ENCODE peak calls at places on chromosomes 3 and 15, in six cellular contexts. One of them, this sample, is unnamed.

GRCh38 chr15:45891766-45892165 is 256.9 kb downstream of the SQOR start:
- DNase-seq in lower leg skin: no peak
- DNase-seq in WERI-Rb-1: no peak
- DNase-seq in astrocyte: no peak
- DNase-seq in body of pancreas: peak; percentile 62
- DNase-seq in neural progenitor cell: no peak
- DNase-seq in this sample: peak; percentile 16

GRCh38 chr3:99418209-99418635 is 220.2 kb upstream of the COL8A1 start:
- DNase-seq in lower leg skin: no peak
- DNase-seq in WERI-Rb-1: no peak
- DNase-seq in astrocyte: no peak
- DNase-seq in body of pancreas: no peak
- DNase-seq in neural progenitor cell: no peak
- DNase-seq in this sample: no peak

GRCh38 chr3:175192536-175192935 is 333.4 kb downstream of the NAALADL2 start:
- DNase-seq in lower leg skin: no peak
- DNase-seq in WERI-Rb-1: no peak
- DNase-seq in astrocyte: peak; percentile 7
- DNase-seq in body of pancreas: no peak
- DNase-seq in neural progenitor cell: no peak
- DNase-seq in this sample: no peak

GRCh38 chr3:174330303-174330702 is 528.8 kb upstream of the NAALADL2 start:
- DNase-seq in lower leg skin: no peak
- DNase-seq in WERI-Rb-1: no peak
- DNase-seq in astrocyte: peak; percentile 93
- DNase-seq in body of pancreas: no peak
- DNase-seq in neural progenitor cell: no peak
- DNase-seq in this sample: no peak

GRCh38 chr3:38283810-38284775 is 2.0 kb downstream of the SLC22A14 start:
- DNase-seq in lower leg skin: peak; percentile 83
- DNase-seq in WERI-Rb-1: no peak
- DNase-seq in astrocyte: peak; percentile 48
- DNase-seq in body of pancreas: no peak
- DNase-seq in neural progenitor cell: no peak
- DNase-seq in this sample: no peak

GRCh38 chr3:188531210-188531609 is 377.3 kb downstream of the LPP start:
- DNase-seq in lower leg skin: no peak
- DNase-seq in WERI-Rb-1: no peak
- DNase-seq in astrocyte: peak; percentile 83
- DNase-seq in body of pancreas: no peak
- DNase-seq in neural progenitor cell: no peak
- DNase-seq in this sample: no peak

GRCh38 chr15:91668370-91668769 is 185.1 kb upstream of the SLCO3A1 start:
- DNase-seq in lower leg skin: no peak
- DNase-seq in WERI-Rb-1: no peak
- DNase-seq in astrocyte: no peak
- DNase-seq in body of pancreas: no peak
- DNase-seq in neural progenitor cell: no peak
- DNase-seq in this sample: no peak

GRCh38 chr15:36737430-36737891 is 158.0 kb downstream of the CDIN1 start:
- DNase-seq in lower leg skin: no peak
- DNase-seq in WERI-Rb-1: no peak
- DNase-seq in astrocyte: peak; percentile 76
- DNase-seq in body of pancreas: no peak
- DNase-seq in neural progenitor cell: no peak
- DNase-seq in this sample: no peak

GRCh38 chr3:31704651-31705179 is 172.0 kb downstream of the STT3B start:
- DNase-seq in lower leg skin: peak; percentile 84
- DNase-seq in WERI-Rb-1: no peak
- DNase-seq in astrocyte: peak; percentile 51
- DNase-seq in body of pancreas: peak; percentile 78
- DNase-seq in neural progenitor cell: no peak
- DNase-seq in this sample: peak; percentile 67

GRCh38 chr15:52289629-52290081 is 5.9 kb downstream of the MYO5C start:
- DNase-seq in lower leg skin: no peak
- DNase-seq in WERI-Rb-1: no peak
- DNase-seq in astrocyte: no peak
- DNase-seq in body of pancreas: no peak
- DNase-seq in neural progenitor cell: peak; percentile 73
- DNase-seq in this sample: no peak

GRCh38 chr3:117096549-117096948 is 387.0 kb downstream of the TUSC7 start:
- DNase-seq in lower leg skin: no peak
- DNase-seq in WERI-Rb-1: no peak
- DNase-seq in astrocyte: no peak
- DNase-seq in body of pancreas: no peak
- DNase-seq in neural progenitor cell: no peak
- DNase-seq in this sample: no peak

GRCh38 chr3:129527262-129527661 is 1.2 kb upstream of the RHO start:
- DNase-seq in lower leg skin: no peak
- DNase-seq in WERI-Rb-1: no peak
- DNase-seq in astrocyte: no peak
- DNase-seq in body of pancreas: no peak
- DNase-seq in neural progenitor cell: no peak
- DNase-seq in this sample: no peak

GRCh38 chr15:78617131-78617915 is 3.5 kb downstream of the CHRNA3 start:
- DNase-seq in lower leg skin: peak; percentile 69
- DNase-seq in WERI-Rb-1: no peak
- DNase-seq in astrocyte: no peak
- DNase-seq in body of pancreas: no peak
- DNase-seq in neural progenitor cell: no peak
- DNase-seq in this sample: no peak

GRCh38 chr3:197456271-197457091 is 99.3 kb downstream of the BDH1 start:
- DNase-seq in lower leg skin: peak; percentile 97
- DNase-seq in WERI-Rb-1: no peak
- DNase-seq in astrocyte: peak; percentile 88
- DNase-seq in body of pancreas: peak; percentile 79
- DNase-seq in neural progenitor cell: peak; percentile 87
- DNase-seq in this sample: peak; percentile 79

GRCh38 chr15:70277556-70277955 is 179.8 kb upstream of the TLE3 start:
- DNase-seq in lower leg skin: no peak
- DNase-seq in WERI-Rb-1: no peak
- DNase-seq in astrocyte: no peak
- DNase-seq in body of pancreas: no peak
- DNase-seq in neural progenitor cell: no peak
- DNase-seq in this sample: no peak

GRCh38 chr3:82496890-82497560 is 735.6 kb upstream of the GBE1 start:
- DNase-seq in lower leg skin: no peak
- DNase-seq in WERI-Rb-1: peak; percentile 49
- DNase-seq in astrocyte: no peak
- DNase-seq in body of pancreas: no peak
- DNase-seq in neural progenitor cell: peak; percentile 61
- DNase-seq in this sample: no peak

GRCh38 chr15:86892774-86893449 is 813.2 kb downstream of the AGBL1 start:
- DNase-seq in lower leg skin: no peak
- DNase-seq in WERI-Rb-1: no peak
- DNase-seq in astrocyte: peak; percentile 96
- DNase-seq in body of pancreas: no peak
- DNase-seq in neural progenitor cell: no peak
- DNase-seq in this sample: no peak

GRCh38 chr3:17151598-17152373 is 267.0 kb downstream of the PLCL2 start:
- DNase-seq in lower leg skin: no peak
- DNase-seq in WERI-Rb-1: no peak
- DNase-seq in astrocyte: no peak
- DNase-seq in body of pancreas: no peak
- DNase-seq in neural progenitor cell: no peak
- DNase-seq in this sample: peak; percentile 44

GRCh38 chr3:33791477-33792166 is 6.8 kb upstream of the PDCD6IP start:
- DNase-seq in lower leg skin: no peak
- DNase-seq in WERI-Rb-1: no peak
- DNase-seq in astrocyte: no peak
- DNase-seq in body of pancreas: no peak
- DNase-seq in neural progenitor cell: no peak
- DNase-seq in this sample: no peak

GRCh38 chr3:121152573-121152972 is 244.6 kb downstream of the STXBP5L start:
- DNase-seq in lower leg skin: no peak
- DNase-seq in WERI-Rb-1: no peak
- DNase-seq in astrocyte: peak; percentile 3
- DNase-seq in body of pancreas: no peak
- DNase-seq in neural progenitor cell: peak; percentile 34
- DNase-seq in this sample: no peak

GRCh38 chr15:72473670-72474465 is at the start of gene ARIH1:
- DNase-seq in lower leg skin: peak; percentile 99
- DNase-seq in WERI-Rb-1: peak; percentile 97
- DNase-seq in astrocyte: peak; percentile 92
- DNase-seq in body of pancreas: peak; percentile 98
- DNase-seq in neural progenitor cell: peak; percentile 98
- DNase-seq in this sample: peak; percentile 99
- TF ChIP-seq CTCF in lower leg skin: no peak
- TF ChIP-seq CTCF in WERI-Rb-1: peak; percentile 35
- TF ChIP-seq CTCF in astrocyte: peak; percentile 43
- TF ChIP-seq CTCF in body of pancreas: no peak
- TF ChIP-seq CTCF in neural progenitor cell: peak; percentile 36
- TF ChIP-seq CTCF in this sample: no peak

GRCh38 chr3:103949690-103950089 is 1417.0 kb upstream of the ALCAM start:
- DNase-seq in lower leg skin: no peak
- DNase-seq in WERI-Rb-1: no peak
- DNase-seq in astrocyte: no peak
- DNase-seq in body of pancreas: no peak
- DNase-seq in neural progenitor cell: no peak
- DNase-seq in this sample: no peak

GRCh38 chr3:103950676-103951075 is 1416.0 kb upstream of the ALCAM start:
- DNase-seq in lower leg skin: no peak
- DNase-seq in WERI-Rb-1: no peak
- DNase-seq in astrocyte: no peak
- DNase-seq in body of pancreas: no peak
- DNase-seq in neural progenitor cell: no peak
- DNase-seq in this sample: no peak

GRCh38 chr3:103947062-103947461 is 1419.6 kb upstream of the ALCAM start:
- DNase-seq in lower leg skin: no peak
- DNase-seq in WERI-Rb-1: no peak
- DNase-seq in astrocyte: no peak
- DNase-seq in body of pancreas: no peak
- DNase-seq in neural progenitor cell: no peak
- DNase-seq in this sample: no peak
- H3K4me3 ChIP-seq in lower leg skin: no peak overlapping the region
- H3K4me3 ChIP-seq in WERI-Rb-1: no peak overlapping the region
- H3K4me3 ChIP-seq in astrocyte: no peak overlapping the region
- H3K4me3 ChIP-seq in body of pancreas: no peak overlapping the region
- H3K4me3 ChIP-seq in neural progenitor cell: no peak overlapping the region
- H3K4me3 ChIP-seq in this sample: no peak overlapping the region

DNA sequence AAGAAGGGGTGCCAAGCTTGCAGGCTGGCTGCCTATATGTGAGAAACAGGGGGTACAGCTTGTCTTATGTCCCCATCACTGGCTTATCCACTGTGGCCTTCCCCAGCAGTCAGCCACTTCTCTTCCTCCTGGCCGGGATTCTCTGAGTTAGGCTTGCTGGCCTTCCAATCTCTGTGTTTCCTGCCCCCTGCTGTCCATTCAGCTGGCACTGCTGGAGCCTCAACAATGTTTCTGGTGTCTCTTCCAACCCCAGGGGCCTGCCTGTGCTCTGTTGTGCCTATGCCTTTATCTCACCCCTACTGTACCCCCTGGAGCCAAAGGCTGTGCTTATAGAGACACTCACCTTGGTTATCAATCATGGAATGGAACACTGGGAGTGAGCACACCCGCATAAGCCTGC is 36.5 kb downstream of the ANAPC13 start:
- DNase-seq in lower leg skin: no peak
- DNase-seq in WERI-Rb-1: peak; percentile 76
- DNase-seq in astrocyte: no peak
- DNase-seq in body of pancreas: peak; percentile 40
- DNase-seq in neural progenitor cell: peak; percentile 69
- DNase-seq in this sample: peak; percentile 61
- TF ChIP-seq CTCF in lower leg skin: no peak
- TF ChIP-seq CTCF in WERI-Rb-1: peak; percentile 79
- TF ChIP-seq CTCF in astrocyte: peak; percentile 15
- TF ChIP-seq CTCF in body of pancreas: no peak
- TF ChIP-seq CTCF in neural progenitor cell: peak; percentile 49
- TF ChIP-seq CTCF in this sample: no peak

GRCh38 chr15:49168026-49168425 is 2.0 kb upstream of the GALK2 start:
- DNase-seq in lower leg skin: no peak
- DNase-seq in WERI-Rb-1: no peak
- DNase-seq in astrocyte: no peak
- DNase-seq in body of pancreas: no peak
- DNase-seq in neural progenitor cell: no peak
- DNase-seq in this sample: no peak

GRCh38 chr15:49169880-49170597 is at the start of gene GALK2:
- DNase-seq in lower leg skin: peak; percentile 98
- DNase-seq in WERI-Rb-1: peak; percentile 93
- DNase-seq in astrocyte: peak; percentile 75
- DNase-seq in body of pancreas: peak; percentile 88
- DNase-seq in neural progenitor cell: peak; percentile 90
- DNase-seq in this sample: peak; percentile 92

GRCh38 chr15:49163678-49164077 is 6.4 kb upstream of the GALK2 start:
- DNase-seq in lower leg skin: no peak
- DNase-seq in WERI-Rb-1: no peak
- DNase-seq in astrocyte: no peak
- DNase-seq in body of pancreas: no peak
- DNase-seq in neural progenitor cell: no peak
- DNase-seq in this sample: no peak

GRCh38 chr15:49164865-49165264 is 5.2 kb upstream of the GALK2 start:
- DNase-seq in lower leg skin: no peak
- DNase-seq in WERI-Rb-1: no peak
- DNase-seq in astrocyte: no peak
- DNase-seq in body of pancreas: no peak
- DNase-seq in neural progenitor cell: no peak
- DNase-seq in this sample: no peak
- H3K4me3 ChIP-seq in lower leg skin: no peak overlapping the region
- H3K4me3 ChIP-seq in WERI-Rb-1: no peak overlapping the region
- H3K4me3 ChIP-seq in astrocyte: no peak overlapping the region
- H3K4me3 ChIP-seq in body of pancreas: no peak overlapping the region
- H3K4me3 ChIP-seq in neural progenitor cell: no peak overlapping the region
- H3K4me3 ChIP-seq in this sample: no peak overlapping the region

GRCh38 chr3:125582707-125583106 is 12.6 kb downstream of the OSBPL11 start:
- DNase-seq in lower leg skin: no peak
- DNase-seq in WERI-Rb-1: no peak
- DNase-seq in astrocyte: no peak
- DNase-seq in body of pancreas: no peak
- DNase-seq in neural progenitor cell: no peak
- DNase-seq in this sample: no peak
- TF ChIP-seq CTCF in lower leg skin: no peak
- TF ChIP-seq CTCF in WERI-Rb-1: no peak
- TF ChIP-seq CTCF in astrocyte: peak; percentile 15
- TF ChIP-seq CTCF in body of pancreas: no peak
- TF ChIP-seq CTCF in neural progenitor cell: peak; percentile 27
- TF ChIP-seq CTCF in this sample: no peak

DNA sequence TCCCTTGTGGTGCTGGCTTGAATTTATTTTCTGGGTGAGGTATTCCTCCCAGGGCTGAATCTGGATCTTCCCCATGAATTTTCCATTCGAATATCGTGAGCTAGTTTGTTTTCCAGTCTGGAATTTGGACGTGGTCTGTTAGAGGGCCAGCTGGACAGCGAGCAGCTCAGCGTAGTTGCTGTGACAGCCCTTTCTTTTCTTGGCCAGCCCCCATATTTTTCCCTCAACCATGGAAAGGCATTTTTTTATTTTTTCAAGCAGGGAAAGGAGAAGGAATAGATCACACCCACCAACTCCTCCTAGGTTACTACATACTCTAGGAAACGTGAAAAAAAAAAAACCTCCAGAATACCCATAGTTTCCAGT is 152.0 kb downstream of the KLHL25 start:
- DNase-seq in lower leg skin: peak; percentile 88
- DNase-seq in WERI-Rb-1: no peak
- DNase-seq in astrocyte: peak; percentile 84
- DNase-seq in body of pancreas: no peak
- DNase-seq in neural progenitor cell: no peak
- DNase-seq in this sample: no peak
- H3K4me3 ChIP-seq in lower leg skin: no peak overlapping the region
- H3K4me3 ChIP-seq in WERI-Rb-1: no peak overlapping the region
- H3K4me3 ChIP-seq in astrocyte: no peak overlapping the region
- H3K4me3 ChIP-seq in body of pancreas: no peak overlapping the region
- H3K4me3 ChIP-seq in neural progenitor cell: no peak overlapping the region
- H3K4me3 ChIP-seq in this sample: no peak overlapping the region

GRCh38 chr3:183591881-183592521 is 36.5 kb upstream of the KLHL6 start:
- DNase-seq in lower leg skin: no peak
- DNase-seq in WERI-Rb-1: no peak
- DNase-seq in astrocyte: no peak
- DNase-seq in body of pancreas: no peak
- DNase-seq in neural progenitor cell: no peak
- DNase-seq in this sample: no peak
- TF ChIP-seq CTCF in lower leg skin: no peak
- TF ChIP-seq CTCF in WERI-Rb-1: no peak
- TF ChIP-seq CTCF in astrocyte: no peak
- TF ChIP-seq CTCF in body of pancreas: peak; percentile 10
- TF ChIP-seq CTCF in neural progenitor cell: peak; percentile 29
- TF ChIP-seq CTCF in this sample: no peak